ENCODE peak calls at places on chromosomes 1 and 21, in six cellular contexts. I is GM12878, Z is K562, C is SK-N-SH, U is H1, O is HepG2. G is an unnamed sample.

GRCh38 chr1:232009741-232010140 is 383.2 kb downstream of the DISC1 start:
- DNase-seq in U (no peak), Z (no peak), I (no peak), C (no peak), O (no peak), G (no peak)

GRCh38 chr1:226637147-226637935 is 88.8 kb downstream of the STUM start:
- DNase-seq in O (peak; percentile 38), U (no peak), I (no peak), C (no peak), Z (peak; percentile 68), G (no peak)

GRCh38 chr1:241640867-241641542 is 836 bp upstream of the CHML start:
- DNase-seq in C (no peak), I (no peak), U (no peak), O (peak; percentile 66), Z (no peak), G (no peak)

GRCh38 chr21:35046880-35047229 is 2.2 kb downstream of the RUNX1 start:
- DNase-seq in U (no peak), O (peak; percentile 5), I (no peak), C (no peak), Z (no peak), G (no peak)

GRCh38 chr1:178434899-178435298 is 61.9 kb downstream of the CLEC20A start:
- DNase-seq in C (no peak), I (no peak), O (no peak), U (no peak), Z (no peak), G (no peak)

GRCh38 chr21:25870084-25870483 is 135.3 kb downstream of the GABPA start:
- DNase-seq in O (no peak), C (no peak), Z (no peak), U (no peak), I (no peak), G (no peak)

GRCh38 chr21:45972716-45973474 is 8.7 kb upstream of the COL6A1 start:
- DNase-seq in C (peak; percentile 80), I (no peak), Z (no peak), O (no peak), U (peak; percentile 71), G (no peak)

GRCh38 chr1:80961464-80962190 is 839.1 kb upstream of the ADGRL2 start:
- DNase-seq in O (no peak), C (no peak), Z (no peak), U (no peak), I (no peak), G (no peak)

GRCh38 chr1:43796111-43796581 is 88.8 kb downstream of the ST3GAL3 start:
- DNase-seq in C (no peak), U (no peak), O (no peak), Z (no peak), I (no peak), G (no peak)

GRCh38 chr21:37915941-37916794 is at the start of gene KCNJ6:
- DNase-seq in O (no peak), C (peak; percentile 87), U (peak; percentile 91), Z (peak; percentile 68), I (no peak), G (no peak)

GRCh38 chr1:234213576-234214128 is 159.6 kb upstream of the COA6 start:
- DNase-seq in C (no peak), O (no peak), U (no peak), Z (no peak), I (no peak), G (no peak)

GRCh38 chr1:6014130-6014999 is 22.1 kb upstream of the NPHP4 start:
- DNase-seq in O (no peak), I (no peak), U (no peak), Z (no peak), C (no peak), G (no peak)

GRCh38 chr1:162177126-162177525 is 107.6 kb downstream of the NOS1AP start:
- DNase-seq in U (no peak), Z (no peak), C (no peak), I (no peak), O (no peak), G (no peak)

GRCh38 chr1:34742667-34743270 is 12.1 kb upstream of the GJB5 start:
- DNase-seq in Z (peak; percentile 89), C (peak; percentile 91), O (peak; percentile 50), U (peak; percentile 98), I (peak; percentile 2), G (peak; percentile 59)

GRCh38 chr1:120179420-120180348 is 3.4 kb upstream of the SEC22B start:
- DNase-seq in C (peak; percentile 5), I (no peak), O (no peak), Z (peak; percentile 5), U (peak; percentile 58), G (no peak)

GRCh38 chr1:208209896-208210589 is 34.1 kb downstream of the PLXNA2 start:
- DNase-seq in U (no peak), O (no peak), Z (no peak), I (no peak), C (no peak), G (no peak)

GRCh38 chr21:41956926-41957729 is 3.3 kb upstream of the C2CD2 start:
- DNase-seq in Z (peak; percentile 75), U (no peak), C (no peak), I (no peak), O (no peak), G (no peak)

GRCh38 chr1:207259391-207259790 is 62.1 kb upstream of the CD55 start:
- DNase-seq in U (no peak), C (no peak), I (no peak), Z (no peak), O (peak; percentile 23), G (peak; percentile 27)

GRCh38 chr1:23037081-23037740 is 17.9 kb downstream of the KDM1A start:
- DNase-seq in C (no peak), O (no peak), Z (no peak), I (no peak), U (no peak), G (no peak)

GRCh38 chr1:155976062-155976912 is 2.1 kb downstream of the ARHGEF2 start:
- DNase-seq in I (no peak), Z (peak; percentile 83), C (peak; percentile 61), O (no peak), U (peak; percentile 50), G (no peak)

GRCh38 chr1:161131721-161132409 is 602 bp downstream of the DEDD start:
- DNase-seq in U (no peak), C (peak; percentile 31), O (no peak), Z (no peak), I (no peak), G (no peak)

GRCh38 chr1:245154429-245155185 is at the start of gene KIF26B:
- DNase-seq in O (peak; percentile 47), I (no peak), U (peak; percentile 72), C (peak; percentile 87), Z (peak; percentile 53), G (no peak)
- TF ChIP-seq CTCF in O (no peak), I (no peak), U (no peak), C (no peak), Z (no peak), G (no peak)

GRCh38 chr1:230794431-230794830 is 47.2 kb downstream of the CAPN9 start:
- DNase-seq in I (no peak), C (peak; percentile 39), U (no peak), Z (no peak), O (no peak), G (no peak)
- TF ChIP-seq JUND in I (no peak), C (no peak), U (no peak), Z (no peak), O (no peak), G (no peak)

GRCh38 chr1:152398812-152399698 is 15.0 kb downstream of the CRNN start:
- DNase-seq in O (peak; percentile 25), U (no peak), Z (peak; percentile 12), C (no peak), I (no peak), G (peak; percentile 63)
- H3K9me3 ChIP-seq in O (no peaks in the 10 kb centered on the region), U (peaks cover 46% of the 10 kb centered on the region), Z (no peaks in the 10 kb centered on the region), C (no peaks in the 10 kb centered on the region), I (no peaks in the 10 kb centered on the region), G (no peaks in the 10 kb centered on the region)

GRCh38 chr1:8214501-8215173 is 103.3 kb upstream of the SLC45A1 start:
- DNase-seq in I (no peak), U (no peak), Z (no peak), O (no peak), C (no peak), G (no peak)

GRCh38 chr1:8217809-8218208 is 100.1 kb upstream of the SLC45A1 start:
- DNase-seq in O (no peak), I (no peak), Z (no peak), U (no peak), C (no peak), G (no peak)

GRCh38 chr1:8217011-8217711 is 100.8 kb upstream of the SLC45A1 start:
- DNase-seq in O (no peak), C (peak; percentile 41), Z (no peak), I (no peak), U (peak; percentile 75), G (no peak)

GRCh38 chr1:8213676-8214075 is 104.2 kb upstream of the SLC45A1 start:
- DNase-seq in I (no peak), U (no peak), C (no peak), O (no peak), Z (no peak), G (no peak)

DNA sequence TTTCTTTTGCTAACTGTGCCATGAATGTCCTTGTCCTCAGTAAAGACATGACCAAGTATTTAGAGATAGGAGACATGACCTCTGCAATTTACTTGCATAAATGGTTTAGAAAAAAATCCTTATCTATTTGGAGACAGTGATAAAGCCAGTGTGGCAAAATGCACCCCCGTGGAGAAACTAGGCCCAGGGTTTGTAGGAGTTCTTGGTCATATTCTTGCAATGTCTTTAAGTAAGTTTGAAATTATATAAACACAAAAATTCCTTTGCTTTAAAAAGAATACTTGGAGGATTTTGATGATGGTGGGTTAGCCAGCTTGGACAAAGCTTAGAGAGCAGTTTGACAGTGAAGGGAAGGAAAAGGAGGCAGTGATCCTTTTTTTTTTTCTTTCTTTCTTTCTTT is 101.9 kb upstream of the SLC45A1 start:
- DNase-seq in Z (no peak), U (no peak), I (no peak), O (no peak), C (no peak), G (no peak)
- TF ChIP-seq CTCF in Z (no peak), U (no peak), I (no peak), O (no peak), C (no peak), G (no peak)

DNA sequence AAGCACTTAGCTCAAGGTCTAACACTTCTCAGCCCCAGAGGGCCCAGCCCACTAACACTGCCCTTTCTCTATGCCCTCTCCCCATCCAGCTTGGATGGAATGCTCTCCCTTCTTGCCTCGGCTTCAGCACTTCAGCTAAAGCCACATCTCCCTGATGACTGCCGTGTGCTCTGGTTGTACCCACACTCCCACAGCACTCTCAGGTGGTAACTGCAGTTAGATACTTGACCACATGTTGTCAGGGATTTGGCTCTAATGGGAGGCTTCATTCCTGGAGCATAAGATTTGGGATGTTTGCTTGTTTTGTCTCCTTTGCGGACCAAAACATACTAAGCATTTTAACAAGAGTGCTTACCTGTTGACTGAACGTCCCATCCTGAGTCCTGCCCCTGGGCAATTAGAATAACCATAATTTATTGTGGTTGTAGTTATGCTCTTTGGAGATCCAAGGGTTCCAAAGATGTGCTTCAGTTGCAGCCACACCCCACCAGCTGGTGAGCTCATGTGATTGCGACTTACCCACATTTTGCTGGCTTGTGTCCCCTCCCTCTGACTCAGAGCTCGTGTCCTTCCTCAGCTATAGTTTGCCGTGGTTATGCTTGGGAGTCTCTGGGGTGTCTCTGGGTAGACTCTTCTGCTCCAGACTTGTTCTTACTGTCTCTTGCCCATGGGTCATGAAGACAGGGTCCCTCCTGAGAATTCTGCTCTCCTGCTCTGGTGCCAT is 7.7 kb upstream of the SLC26A9 start:
- DNase-seq in I (no peak), U (no peak), Z (no peak), O (no peak), C (no peak), G (no peak)
- TF ChIP-seq JUND in I (no peak), U (no peak), Z (no peak), O (no peak), C (no peak), G (no peak)